ENCODE peak calls at places on chromosomes 5 and 9, in four cellular contexts. One of them, this sample, is unnamed.

GRCh38 chr5:143562935-143563334 is 159.4 kb upstream of the NR3C1 start:
- DNase-seq in EL: peak; percentile 56
- DNase-seq in KBM-7: no peak
- DNase-seq in body of pancreas: peak; percentile 21
- DNase-seq in this sample: peak; percentile 36

GRCh38 chr9:113622600-113623400 is 159.3 kb downstream of the RGS3 start:
- DNase-seq in body of pancreas: peak; percentile 47
- DNase-seq in KBM-7: no peak
- DNase-seq in EL: peak; percentile 92
- DNase-seq in this sample: no peak

GRCh38 chr5:96483878-96484277 is 50.8 kb upstream of the PCSK1 start:
- DNase-seq in KBM-7: peak; percentile 20
- DNase-seq in body of pancreas: no peak
- DNase-seq in EL: peak; percentile 26
- DNase-seq in this sample: no peak

GRCh38 chr5:83726912-83727311 is 6.3 kb upstream of the HAPLN1 start:
- DNase-seq in body of pancreas: no peak
- DNase-seq in KBM-7: no peak
- DNase-seq in EL: peak; percentile 22
- DNase-seq in this sample: no peak

GRCh38 chr5:147906326-147907095 is at the start of gene C5orf46:
- DNase-seq in body of pancreas: no peak
- DNase-seq in KBM-7: no peak
- DNase-seq in EL: peak; percentile 36
- DNase-seq in this sample: no peak

GRCh38 chr5:77181173-77181572 is 29.3 kb upstream of the PDE8B start:
- DNase-seq in body of pancreas: no peak
- DNase-seq in KBM-7: no peak
- DNase-seq in EL: no peak
- DNase-seq in this sample: no peak

GRCh38 chr9:87706066-87706739 is 19.7 kb upstream of the CTSL start:
- DNase-seq in body of pancreas: no peak
- DNase-seq in EL: no peak
- DNase-seq in KBM-7: no peak
- DNase-seq in this sample: no peak

GRCh38 chr5:141903261-141903660 is 20.4 kb upstream of the DELE1 start:
- DNase-seq in body of pancreas: no peak
- DNase-seq in KBM-7: peak; percentile 69
- DNase-seq in EL: no peak
- DNase-seq in this sample: no peak

GRCh38 chr9:89635816-89636215 is 31.0 kb downstream of the GADD45G start:
- DNase-seq in body of pancreas: peak; percentile 67
- DNase-seq in KBM-7: no peak
- DNase-seq in EL: no peak
- DNase-seq in this sample: peak; percentile 76

GRCh38 chr5:146111409-146111808 is 6.0 kb upstream of the PLAC8L1 start:
- DNase-seq in body of pancreas: peak; percentile 68
- DNase-seq in EL: no peak
- DNase-seq in KBM-7: no peak
- DNase-seq in this sample: no peak

GRCh38 chr5:61575103-61575502 is 243.0 kb downstream of the ZSWIM6 start:
- DNase-seq in body of pancreas: peak; percentile 29
- DNase-seq in KBM-7: peak; percentile 55
- DNase-seq in EL: peak; percentile 85
- DNase-seq in this sample: no peak

GRCh38 chr5:88664630-88665029 is 218.4 kb downstream of the MEF2C start:
- DNase-seq in body of pancreas: no peak
- DNase-seq in KBM-7: no peak
- DNase-seq in EL: no peak
- DNase-seq in this sample: no peak

GRCh38 chr5:150499437-150499956 is 8.4 kb upstream of the NDST1 start:
- DNase-seq in EL: no peak
- DNase-seq in KBM-7: no peak
- DNase-seq in body of pancreas: no peak
- DNase-seq in this sample: no peak